ENCODE peak calls at places on chromosome 16, in six cellular contexts. U, F, Q, X, I and A are unnamed samples.

GRCh38 chr16:54052271-54052670 is 234.3 kb downstream of the IRX3 start:
- DNase-seq in U (no peak), F (no peak), Q (no peak), X (no peak), I (no peak), A (no peak)

GRCh38 chr16:29962344-29962994 is 590 bp downstream of the TMEM219 start:
- DNase-seq in U (no peak), F (peak; percentile 2), Q (no peak), X (peak; percentile 25), I (no peak), A (no peak)

GRCh38 chr16:78543066-78543465 is 443.6 kb downstream of the WWOX start:
- DNase-seq in U (no peak), F (no peak), Q (no peak), X (no peak), I (no peak), A (no peak)

GRCh38 chr16:18983565-18984424 is at the start of gene TMC7:
- DNase-seq in U (peak; percentile 76), F (peak; percentile 69), Q (peak; percentile 92), X (no peak), I (peak; percentile 88), A (no peak)

GRCh38 chr16:16048904-16049582 is 99.6 kb downstream of the ABCC1 start:
- DNase-seq in U (no peak), F (no peak), Q (no peak), X (no peak), I (no peak), A (no peak)

GRCh38 chr16:67055712-67056487 is 27.0 kb downstream of the CBFB start:
- DNase-seq in U (no peak), F (peak; percentile 97), Q (no peak), X (no peak), I (peak; percentile 98), A (no peak)

GRCh38 chr16:56936491-56936890 is 4.5 kb downstream of the HERPUD1 start:
- DNase-seq in U (no peak), F (no peak), Q (no peak), X (no peak), I (no peak), A (no peak)

GRCh38 chr16:66856184-66856730 is 12.0 kb downstream of the CA7 start:
- DNase-seq in U (peak; percentile 15), F (no peak), Q (no peak), X (no peak), I (no peak), A (no peak)

GRCh38 chr16:19601083-19601976 is 45.8 kb downstream of the VPS35L start:
- DNase-seq in U (no peak), F (no peak), Q (peak; percentile 57), X (no peak), I (peak; percentile 3), A (peak; percentile 19)

GRCh38 chr16:73265124-73265838 is 217.4 kb upstream of the ZFHX3 start:
- DNase-seq in U (no peak), F (no peak), Q (no peak), X (no peak), I (no peak), A (no peak)

GRCh38 chr16:88920618-88921602 is 54.5 kb upstream of the PABPN1L start:
- DNase-seq in U (peak; percentile 92), F (peak; percentile 32), Q (no peak), X (peak; percentile 79), I (peak; percentile 28), A (no peak)

GRCh38 chr16:19809121-19809635 is 75.5 kb downstream of the GPRC5B start:
- DNase-seq in U (no peak), F (peak; percentile 56), Q (no peak), X (no peak), I (peak; percentile 28), A (no peak)

GRCh38 chr16:63005356-63005755 is 969.1 kb upstream of the CDH8 start:
- DNase-seq in U (no peak), F (no peak), Q (no peak), X (no peak), I (no peak), A (no peak)

GRCh38 chr16:64437706-64438329 is 684.0 kb downstream of the CDH11 start:
- DNase-seq in U (no peak), F (no peak), Q (no peak), X (no peak), I (no peak), A (no peak)

GRCh38 chr16:74999683-75000480 is 1.1 kb downstream of the ZNRF1 start:
- DNase-seq in U (peak; percentile 91), F (peak; percentile 46), Q (peak; percentile 51), X (peak; percentile 25), I (no peak), A (peak; percentile 50)

GRCh38 chr16:68526782-68527145 is 12.3 kb upstream of the ZFP90 start:
- DNase-seq in U (peak; percentile 63), F (no peak), Q (no peak), X (no peak), I (no peak), A (no peak)

GRCh38 chr16:55359946-55360345 is 35.9 kb downstream of the IRX6 start:
- DNase-seq in U (no peak), F (no peak), Q (no peak), X (no peak), I (no peak), A (no peak)

GRCh38 chr16:81444448-81445121 is at the start of gene CMIP:
- DNase-seq in U (peak; percentile 97), F (peak; percentile 51), Q (peak; percentile 91), X (peak; percentile 89), I (peak; percentile 14), A (peak; percentile 74)

GRCh38 chr16:22070361-22071351 is 21.7 kb upstream of the VWA3A start:
- DNase-seq in U (no peak), F (peak; percentile 55), Q (no peak), X (no peak), I (no peak), A (no peak)

GRCh38 chr16:11757671-11758545 is 15.3 kb upstream of the TXNDC11 start:
- DNase-seq in U (no peak), F (peak; percentile 81), Q (no peak), X (no peak), I (no peak), A (no peak)

GRCh38 chr16:12874135-12874534 is 27.3 kb upstream of the SHISA9 start:
- DNase-seq in U (no peak), F (peak; percentile 22), Q (no peak), X (no peak), I (peak; percentile 79), A (no peak)

GRCh38 chr16:86219655-86220445 is 290.5 kb upstream of the FOXF1 start:
- DNase-seq in U (no peak), F (no peak), Q (no peak), X (no peak), I (no peak), A (no peak)

GRCh38 chr16:79071424-79071823 is 529.1 kb downstream of the MAF start:
- DNase-seq in U (no peak), F (no peak), Q (no peak), X (no peak), I (no peak), A (no peak)

GRCh38 chr16:50088302-50088701 is 22.5 kb downstream of the HEATR3 start:
- DNase-seq in U (no peak), F (no peak), Q (no peak), X (no peak), I (no peak), A (no peak)

GRCh38 chr16:4674926-4675530 is 18.3 kb upstream of the NUDT16L1 start:
- DNase-seq in U (no peak), F (no peak), Q (no peak), X (no peak), I (no peak), A (no peak)

GRCh38 chr16:59412275-59412841 is 678.2 kb upstream of the GOT2 start:
- DNase-seq in U (no peak), F (peak; percentile 18), Q (no peak), X (no peak), I (peak; percentile 10), A (no peak)

GRCh38 chr16:75506567-75506966 is 11.3 kb upstream of the CHST6 start:
- DNase-seq in U (no peak), F (peak; percentile 58), Q (no peak), X (no peak), I (peak; percentile 96), A (no peak)

GRCh38 chr16:67248401-67249177 is at the start of gene SLC9A5:
- DNase-seq in U (peak; percentile 89), F (no peak), Q (peak; percentile 39), X (peak; percentile 35), I (no peak), A (peak; percentile 20)

GRCh38 chr16:11181889-11182279 is 74.1 kb downstream of the SOCS1 start:
- DNase-seq in U (no peak), F (peak; percentile 12), Q (no peak), X (no peak), I (no peak), A (no peak)

GRCh38 chr16:68636818-68637217 is 8.3 kb upstream of the CDH3 start:
- DNase-seq in U (no peak), F (peak; percentile 51), Q (no peak), X (no peak), I (no peak), A (no peak)